ENCODE peak calls at places on chromosomes 11 and 22, in seven cellular contexts. One of them, this sample, is unnamed.
A peak's percentile ranks its signal among the peaks of the same experiment; 100 is the strongest.

GRCh38 chr11:129790131-129790530 is 25.5 kb upstream of the TMEM45B start:
- DNase-seq in progenitor cell of endocrine pancreas: no peak
- DNase-seq in uterus: no peak
- DNase-seq in stimulated activated CD4-positive, alpha-beta T cell treated with anti-CD3 and anti-CD28 coated beads, TNF-alpha, amount 100 ng/mL, for 24 hours: no peak
- DNase-seq in effector memory CD4-positive, alpha-beta T cell: no peak
- DNase-seq in stimulated activated naive B cell treated with anti-CD40 and anti-IgM and Interleukin-4, amounts not matched to agents 10 μg/mL and 1 μg/mL and 100 μg/mL, for 72 hours: no peak
- DNase-seq in mesenteric fat pad: no peak
- DNase-seq in this sample: no peak

GRCh38 chr11:128776088-128776433 is 82.2 kb downstream of the FLI1 start:
- DNase-seq in progenitor cell of endocrine pancreas: no peak
- DNase-seq in mesenteric fat pad: no peak
- DNase-seq in effector memory CD4-positive, alpha-beta T cell: peak; percentile 34
- DNase-seq in stimulated activated CD4-positive, alpha-beta T cell treated with anti-CD3 and anti-CD28 coated beads, TNF-alpha, amount 100 ng/mL, for 24 hours: peak; percentile 4
- DNase-seq in stimulated activated naive B cell treated with anti-CD40 and anti-IgM and Interleukin-4, amounts not matched to agents 10 μg/mL and 1 μg/mL and 100 μg/mL, for 72 hours: no peak
- DNase-seq in uterus: no peak
- DNase-seq in this sample: peak; percentile 18

GRCh38 chr22:42857845-42858481 is 890 bp upstream of the ARFGAP3 start:
- DNase-seq in mesenteric fat pad: no peak
- DNase-seq in stimulated activated CD4-positive, alpha-beta T cell treated with anti-CD3 and anti-CD28 coated beads, TNF-alpha, amount 100 ng/mL, for 24 hours: no peak
- DNase-seq in uterus: peak; percentile 42
- DNase-seq in effector memory CD4-positive, alpha-beta T cell: no peak
- DNase-seq in progenitor cell of endocrine pancreas: no peak
- DNase-seq in stimulated activated naive B cell treated with anti-CD40 and anti-IgM and Interleukin-4, amounts not matched to agents 10 μg/mL and 1 μg/mL and 100 μg/mL, for 72 hours: no peak
- DNase-seq in this sample: no peak

GRCh38 chr22:31173386-31174145 is 13.6 kb downstream of the RNF185 start:
- DNase-seq in progenitor cell of endocrine pancreas: no peak
- DNase-seq in uterus: no peak
- DNase-seq in effector memory CD4-positive, alpha-beta T cell: no peak
- DNase-seq in stimulated activated naive B cell treated with anti-CD40 and anti-IgM and Interleukin-4, amounts not matched to agents 10 μg/mL and 1 μg/mL and 100 μg/mL, for 72 hours: no peak
- DNase-seq in mesenteric fat pad: no peak
- DNase-seq in stimulated activated CD4-positive, alpha-beta T cell treated with anti-CD3 and anti-CD28 coated beads, TNF-alpha, amount 100 ng/mL, for 24 hours: no peak
- DNase-seq in this sample: no peak

GRCh38 chr11:49405743-49406142 is 197.3 kb upstream of the FOLH1 start:
- DNase-seq in mesenteric fat pad: no peak
- DNase-seq in stimulated activated CD4-positive, alpha-beta T cell treated with anti-CD3 and anti-CD28 coated beads, TNF-alpha, amount 100 ng/mL, for 24 hours: no peak
- DNase-seq in progenitor cell of endocrine pancreas: no peak
- DNase-seq in stimulated activated naive B cell treated with anti-CD40 and anti-IgM and Interleukin-4, amounts not matched to agents 10 μg/mL and 1 μg/mL and 100 μg/mL, for 72 hours: no peak
- DNase-seq in effector memory CD4-positive, alpha-beta T cell: no peak
- DNase-seq in uterus: no peak
- DNase-seq in this sample: no peak

GRCh38 chr11:128963744-128964340 is 21.2 kb upstream of the TP53AIP1 start:
- DNase-seq in mesenteric fat pad: no peak
- DNase-seq in stimulated activated CD4-positive, alpha-beta T cell treated with anti-CD3 and anti-CD28 coated beads, TNF-alpha, amount 100 ng/mL, for 24 hours: no peak
- DNase-seq in uterus: no peak
- DNase-seq in stimulated activated naive B cell treated with anti-CD40 and anti-IgM and Interleukin-4, amounts not matched to agents 10 μg/mL and 1 μg/mL and 100 μg/mL, for 72 hours: no peak
- DNase-seq in progenitor cell of endocrine pancreas: no peak
- DNase-seq in effector memory CD4-positive, alpha-beta T cell: no peak
- DNase-seq in this sample: no peak

GRCh38 chr11:110130642-110131238 is 37.5 kb downstream of the ZC3H12C start:
- DNase-seq in uterus: no peak
- DNase-seq in stimulated activated CD4-positive, alpha-beta T cell treated with anti-CD3 and anti-CD28 coated beads, TNF-alpha, amount 100 ng/mL, for 24 hours: no peak
- DNase-seq in stimulated activated naive B cell treated with anti-CD40 and anti-IgM and Interleukin-4, amounts not matched to agents 10 μg/mL and 1 μg/mL and 100 μg/mL, for 72 hours: no peak
- DNase-seq in mesenteric fat pad: no peak
- DNase-seq in progenitor cell of endocrine pancreas: peak; percentile 38
- DNase-seq in effector memory CD4-positive, alpha-beta T cell: no peak
- DNase-seq in this sample: no peak

GRCh38 chr22:36252754-36253522 is at the start of gene APOL1:
- DNase-seq in effector memory CD4-positive, alpha-beta T cell: peak; percentile 34
- DNase-seq in stimulated activated CD4-positive, alpha-beta T cell treated with anti-CD3 and anti-CD28 coated beads, TNF-alpha, amount 100 ng/mL, for 24 hours: no peak
- DNase-seq in stimulated activated naive B cell treated with anti-CD40 and anti-IgM and Interleukin-4, amounts not matched to agents 10 μg/mL and 1 μg/mL and 100 μg/mL, for 72 hours: peak; percentile 32
- DNase-seq in mesenteric fat pad: no peak
- DNase-seq in progenitor cell of endocrine pancreas: no peak
- DNase-seq in uterus: peak; percentile 78
- DNase-seq in this sample: peak; percentile 56

GRCh38 chr22:27312567-27313507 is 488.7 kb downstream of the MN1 start:
- DNase-seq in effector memory CD4-positive, alpha-beta T cell: no peak
- DNase-seq in mesenteric fat pad: no peak
- DNase-seq in stimulated activated CD4-positive, alpha-beta T cell treated with anti-CD3 and anti-CD28 coated beads, TNF-alpha, amount 100 ng/mL, for 24 hours: no peak
- DNase-seq in progenitor cell of endocrine pancreas: no peak
- DNase-seq in uterus: no peak
- DNase-seq in stimulated activated naive B cell treated with anti-CD40 and anti-IgM and Interleukin-4, amounts not matched to agents 10 μg/mL and 1 μg/mL and 100 μg/mL, for 72 hours: no peak
- DNase-seq in this sample: no peak

GRCh38 chr11:4605057-4605456 is 3.0 kb downstream of the TRIM68 start:
- DNase-seq in stimulated activated naive B cell treated with anti-CD40 and anti-IgM and Interleukin-4, amounts not matched to agents 10 μg/mL and 1 μg/mL and 100 μg/mL, for 72 hours: no peak
- DNase-seq in effector memory CD4-positive, alpha-beta T cell: no peak
- DNase-seq in stimulated activated CD4-positive, alpha-beta T cell treated with anti-CD3 and anti-CD28 coated beads, TNF-alpha, amount 100 ng/mL, for 24 hours: no peak
- DNase-seq in uterus: no peak
- DNase-seq in mesenteric fat pad: no peak
- DNase-seq in progenitor cell of endocrine pancreas: no peak
- DNase-seq in this sample: no peak

GRCh38 chr11:8338138-8338537 is 74.5 kb upstream of the LMO1 start:
- DNase-seq in effector memory CD4-positive, alpha-beta T cell: no peak
- DNase-seq in stimulated activated naive B cell treated with anti-CD40 and anti-IgM and Interleukin-4, amounts not matched to agents 10 μg/mL and 1 μg/mL and 100 μg/mL, for 72 hours: no peak
- DNase-seq in stimulated activated CD4-positive, alpha-beta T cell treated with anti-CD3 and anti-CD28 coated beads, TNF-alpha, amount 100 ng/mL, for 24 hours: no peak
- DNase-seq in progenitor cell of endocrine pancreas: peak; percentile 39
- DNase-seq in mesenteric fat pad: no peak
- DNase-seq in uterus: no peak
- DNase-seq in this sample: no peak

GRCh38 chr11:71499546-71499945 is 27.5 kb upstream of the KRTAP5-7 start:
- DNase-seq in stimulated activated naive B cell treated with anti-CD40 and anti-IgM and Interleukin-4, amounts not matched to agents 10 μg/mL and 1 μg/mL and 100 μg/mL, for 72 hours: no peak
- DNase-seq in uterus: no peak
- DNase-seq in mesenteric fat pad: peak; percentile 59
- DNase-seq in progenitor cell of endocrine pancreas: peak; percentile 1
- DNase-seq in stimulated activated CD4-positive, alpha-beta T cell treated with anti-CD3 and anti-CD28 coated beads, TNF-alpha, amount 100 ng/mL, for 24 hours: no peak
- DNase-seq in effector memory CD4-positive, alpha-beta T cell: no peak
- DNase-seq in this sample: no peak

GRCh38 chr11:76629853-76630599 is 40.5 kb downstream of the LRRC32 start:
- DNase-seq in effector memory CD4-positive, alpha-beta T cell: no peak
- DNase-seq in mesenteric fat pad: peak; percentile 92
- DNase-seq in uterus: peak; percentile 82
- DNase-seq in stimulated activated CD4-positive, alpha-beta T cell treated with anti-CD3 and anti-CD28 coated beads, TNF-alpha, amount 100 ng/mL, for 24 hours: no peak
- DNase-seq in stimulated activated naive B cell treated with anti-CD40 and anti-IgM and Interleukin-4, amounts not matched to agents 10 μg/mL and 1 μg/mL and 100 μg/mL, for 72 hours: peak; percentile 65
- DNase-seq in progenitor cell of endocrine pancreas: no peak
- DNase-seq in this sample: no peak

GRCh38 chr22:46171940-46172339 is 21.6 kb downstream of the PPARA start:
- DNase-seq in progenitor cell of endocrine pancreas: no peak
- DNase-seq in mesenteric fat pad: no peak
- DNase-seq in stimulated activated CD4-positive, alpha-beta T cell treated with anti-CD3 and anti-CD28 coated beads, TNF-alpha, amount 100 ng/mL, for 24 hours: no peak
- DNase-seq in effector memory CD4-positive, alpha-beta T cell: no peak
- DNase-seq in uterus: no peak
- DNase-seq in stimulated activated naive B cell treated with anti-CD40 and anti-IgM and Interleukin-4, amounts not matched to agents 10 μg/mL and 1 μg/mL and 100 μg/mL, for 72 hours: no peak
- DNase-seq in this sample: no peak

GRCh38 chr11:127528297-127528696 is 527.7 kb upstream of the KIRREL3 start:
- DNase-seq in effector memory CD4-positive, alpha-beta T cell: no peak
- DNase-seq in stimulated activated CD4-positive, alpha-beta T cell treated with anti-CD3 and anti-CD28 coated beads, TNF-alpha, amount 100 ng/mL, for 24 hours: no peak
- DNase-seq in mesenteric fat pad: no peak
- DNase-seq in stimulated activated naive B cell treated with anti-CD40 and anti-IgM and Interleukin-4, amounts not matched to agents 10 μg/mL and 1 μg/mL and 100 μg/mL, for 72 hours: no peak
- DNase-seq in uterus: no peak
- DNase-seq in progenitor cell of endocrine pancreas: no peak
- DNase-seq in this sample: no peak

GRCh38 chr11:29518389-29519174 is 498.2 kb downstream of the KCNA4 start:
- DNase-seq in mesenteric fat pad: no peak
- DNase-seq in uterus: no peak
- DNase-seq in effector memory CD4-positive, alpha-beta T cell: no peak
- DNase-seq in stimulated activated naive B cell treated with anti-CD40 and anti-IgM and Interleukin-4, amounts not matched to agents 10 μg/mL and 1 μg/mL and 100 μg/mL, for 72 hours: peak; percentile 6
- DNase-seq in progenitor cell of endocrine pancreas: no peak
- DNase-seq in stimulated activated CD4-positive, alpha-beta T cell treated with anti-CD3 and anti-CD28 coated beads, TNF-alpha, amount 100 ng/mL, for 24 hours: no peak
- DNase-seq in this sample: no peak

GRCh38 chr11:69480547-69481392 is 693 bp upstream of the LINC01488 start:
- DNase-seq in progenitor cell of endocrine pancreas: no peak
- DNase-seq in uterus: no peak
- DNase-seq in stimulated activated CD4-positive, alpha-beta T cell treated with anti-CD3 and anti-CD28 coated beads, TNF-alpha, amount 100 ng/mL, for 24 hours: no peak
- DNase-seq in stimulated activated naive B cell treated with anti-CD40 and anti-IgM and Interleukin-4, amounts not matched to agents 10 μg/mL and 1 μg/mL and 100 μg/mL, for 72 hours: no peak
- DNase-seq in effector memory CD4-positive, alpha-beta T cell: no peak
- DNase-seq in mesenteric fat pad: no peak
- DNase-seq in this sample: no peak

GRCh38 chr11:34644669-34645406 is 23.9 kb downstream of the EHF start:
- DNase-seq in effector memory CD4-positive, alpha-beta T cell: no peak
- DNase-seq in stimulated activated CD4-positive, alpha-beta T cell treated with anti-CD3 and anti-CD28 coated beads, TNF-alpha, amount 100 ng/mL, for 24 hours: no peak
- DNase-seq in progenitor cell of endocrine pancreas: no peak
- DNase-seq in stimulated activated naive B cell treated with anti-CD40 and anti-IgM and Interleukin-4, amounts not matched to agents 10 μg/mL and 1 μg/mL and 100 μg/mL, for 72 hours: no peak
- DNase-seq in mesenteric fat pad: no peak
- DNase-seq in uterus: no peak
- DNase-seq in this sample: no peak

GRCh38 chr11:76041208-76041607 is 165.1 kb downstream of the WNT11 start:
- DNase-seq in mesenteric fat pad: no peak
- DNase-seq in uterus: no peak
- DNase-seq in effector memory CD4-positive, alpha-beta T cell: no peak
- DNase-seq in stimulated activated naive B cell treated with anti-CD40 and anti-IgM and Interleukin-4, amounts not matched to agents 10 μg/mL and 1 μg/mL and 100 μg/mL, for 72 hours: no peak
- DNase-seq in progenitor cell of endocrine pancreas: no peak
- DNase-seq in stimulated activated CD4-positive, alpha-beta T cell treated with anti-CD3 and anti-CD28 coated beads, TNF-alpha, amount 100 ng/mL, for 24 hours: no peak
- DNase-seq in this sample: no peak

GRCh38 chr11:34311126-34311525 is 46.7 kb downstream of the ABTB2 start:
- DNase-seq in mesenteric fat pad: no peak
- DNase-seq in stimulated activated CD4-positive, alpha-beta T cell treated with anti-CD3 and anti-CD28 coated beads, TNF-alpha, amount 100 ng/mL, for 24 hours: no peak
- DNase-seq in effector memory CD4-positive, alpha-beta T cell: no peak
- DNase-seq in stimulated activated naive B cell treated with anti-CD40 and anti-IgM and Interleukin-4, amounts not matched to agents 10 μg/mL and 1 μg/mL and 100 μg/mL, for 72 hours: no peak
- DNase-seq in uterus: no peak
- DNase-seq in progenitor cell of endocrine pancreas: no peak
- DNase-seq in this sample: no peak

GRCh38 chr22:10741210-10741609 is 4786.8 kb upstream of the OR11H1 start:
- DNase-seq in progenitor cell of endocrine pancreas: no peak
- DNase-seq in effector memory CD4-positive, alpha-beta T cell: no peak
- DNase-seq in mesenteric fat pad: no peak
- DNase-seq in stimulated activated naive B cell treated with anti-CD40 and anti-IgM and Interleukin-4, amounts not matched to agents 10 μg/mL and 1 μg/mL and 100 μg/mL, for 72 hours: no peak
- DNase-seq in uterus: no peak
- DNase-seq in stimulated activated CD4-positive, alpha-beta T cell treated with anti-CD3 and anti-CD28 coated beads, TNF-alpha, amount 100 ng/mL, for 24 hours: no peak
- DNase-seq in this sample: no peak

GRCh38 chr22:26885441-26886261 is 228.3 kb downstream of the MIAT start:
- DNase-seq in uterus: no peak
- DNase-seq in progenitor cell of endocrine pancreas: no peak
- DNase-seq in effector memory CD4-positive, alpha-beta T cell: no peak
- DNase-seq in mesenteric fat pad: no peak
- DNase-seq in stimulated activated CD4-positive, alpha-beta T cell treated with anti-CD3 and anti-CD28 coated beads, TNF-alpha, amount 100 ng/mL, for 24 hours: no peak
- DNase-seq in stimulated activated naive B cell treated with anti-CD40 and anti-IgM and Interleukin-4, amounts not matched to agents 10 μg/mL and 1 μg/mL and 100 μg/mL, for 72 hours: no peak
- DNase-seq in this sample: no peak

GRCh38 chr11:130599073-130599654 is 150.7 kb downstream of the ADAMTS15 start:
- DNase-seq in mesenteric fat pad: no peak
- DNase-seq in effector memory CD4-positive, alpha-beta T cell: no peak
- DNase-seq in uterus: peak; percentile 48
- DNase-seq in progenitor cell of endocrine pancreas: no peak
- DNase-seq in stimulated activated naive B cell treated with anti-CD40 and anti-IgM and Interleukin-4, amounts not matched to agents 10 μg/mL and 1 μg/mL and 100 μg/mL, for 72 hours: no peak
- DNase-seq in stimulated activated CD4-positive, alpha-beta T cell treated with anti-CD3 and anti-CD28 coated beads, TNF-alpha, amount 100 ng/mL, for 24 hours: no peak
- DNase-seq in this sample: no peak

GRCh38 chr22:42077486-42078125 is 1.9 kb upstream of the SMDT1 start:
- DNase-seq in progenitor cell of endocrine pancreas: no peak
- DNase-seq in effector memory CD4-positive, alpha-beta T cell: no peak
- DNase-seq in mesenteric fat pad: peak; percentile 86
- DNase-seq in uterus: no peak
- DNase-seq in stimulated activated naive B cell treated with anti-CD40 and anti-IgM and Interleukin-4, amounts not matched to agents 10 μg/mL and 1 μg/mL and 100 μg/mL, for 72 hours: no peak
- DNase-seq in stimulated activated CD4-positive, alpha-beta T cell treated with anti-CD3 and anti-CD28 coated beads, TNF-alpha, amount 100 ng/mL, for 24 hours: no peak
- DNase-seq in this sample: no peak

GRCh38 chr11:97514446-97514845 is 1124.6 kb downstream of the JRKL start:
- DNase-seq in stimulated activated CD4-positive, alpha-beta T cell treated with anti-CD3 and anti-CD28 coated beads, TNF-alpha, amount 100 ng/mL, for 24 hours: no peak
- DNase-seq in progenitor cell of endocrine pancreas: no peak
- DNase-seq in mesenteric fat pad: no peak
- DNase-seq in stimulated activated naive B cell treated with anti-CD40 and anti-IgM and Interleukin-4, amounts not matched to agents 10 μg/mL and 1 μg/mL and 100 μg/mL, for 72 hours: no peak
- DNase-seq in effector memory CD4-positive, alpha-beta T cell: no peak
- DNase-seq in uterus: no peak
- DNase-seq in this sample: no peak

GRCh38 chr11:119643878-119644225 is 85.1 kb downstream of the NECTIN1 start:
- DNase-seq in progenitor cell of endocrine pancreas: no peak
- DNase-seq in stimulated activated naive B cell treated with anti-CD40 and anti-IgM and Interleukin-4, amounts not matched to agents 10 μg/mL and 1 μg/mL and 100 μg/mL, for 72 hours: no peak
- DNase-seq in uterus: no peak
- DNase-seq in mesenteric fat pad: no peak
- DNase-seq in effector memory CD4-positive, alpha-beta T cell: no peak
- DNase-seq in stimulated activated CD4-positive, alpha-beta T cell treated with anti-CD3 and anti-CD28 coated beads, TNF-alpha, amount 100 ng/mL, for 24 hours: no peak
- DNase-seq in this sample: no peak

GRCh38 chr11:2178906-2179494 is 7.4 kb upstream of the TH start:
- DNase-seq in stimulated activated naive B cell treated with anti-CD40 and anti-IgM and Interleukin-4, amounts not matched to agents 10 μg/mL and 1 μg/mL and 100 μg/mL, for 72 hours: no peak
- DNase-seq in uterus: no peak
- DNase-seq in progenitor cell of endocrine pancreas: no peak
- DNase-seq in stimulated activated CD4-positive, alpha-beta T cell treated with anti-CD3 and anti-CD28 coated beads, TNF-alpha, amount 100 ng/mL, for 24 hours: no peak
- DNase-seq in mesenteric fat pad: no peak
- DNase-seq in effector memory CD4-positive, alpha-beta T cell: no peak
- DNase-seq in this sample: no peak

GRCh38 chr22:19844423-19845368 is 10.0 kb downstream of the GNB1L start:
- DNase-seq in uterus: peak; percentile 68
- DNase-seq in mesenteric fat pad: no peak
- DNase-seq in effector memory CD4-positive, alpha-beta T cell: no peak
- DNase-seq in stimulated activated naive B cell treated with anti-CD40 and anti-IgM and Interleukin-4, amounts not matched to agents 10 μg/mL and 1 μg/mL and 100 μg/mL, for 72 hours: no peak
- DNase-seq in progenitor cell of endocrine pancreas: no peak
- DNase-seq in stimulated activated CD4-positive, alpha-beta T cell treated with anti-CD3 and anti-CD28 coated beads, TNF-alpha, amount 100 ng/mL, for 24 hours: no peak
- DNase-seq in this sample: peak; percentile 21

GRCh38 chr11:112886707-112887370 is 74.4 kb upstream of the NCAM1 start:
- DNase-seq in mesenteric fat pad: no peak
- DNase-seq in stimulated activated CD4-positive, alpha-beta T cell treated with anti-CD3 and anti-CD28 coated beads, TNF-alpha, amount 100 ng/mL, for 24 hours: no peak
- DNase-seq in uterus: no peak
- DNase-seq in stimulated activated naive B cell treated with anti-CD40 and anti-IgM and Interleukin-4, amounts not matched to agents 10 μg/mL and 1 μg/mL and 100 μg/mL, for 72 hours: no peak
- DNase-seq in progenitor cell of endocrine pancreas: no peak
- DNase-seq in effector memory CD4-positive, alpha-beta T cell: no peak
- DNase-seq in this sample: no peak

GRCh38 chr11:44464741-44465140 is 100.7 kb upstream of the CD82 start:
- DNase-seq in uterus: no peak
- DNase-seq in progenitor cell of endocrine pancreas: no peak
- DNase-seq in mesenteric fat pad: no peak
- DNase-seq in effector memory CD4-positive, alpha-beta T cell: no peak
- DNase-seq in stimulated activated naive B cell treated with anti-CD40 and anti-IgM and Interleukin-4, amounts not matched to agents 10 μg/mL and 1 μg/mL and 100 μg/mL, for 72 hours: no peak
- DNase-seq in stimulated activated CD4-positive, alpha-beta T cell treated with anti-CD3 and anti-CD28 coated beads, TNF-alpha, amount 100 ng/mL, for 24 hours: no peak
- DNase-seq in this sample: no peak

GRCh38 chr11:30889116-30889765 is 303.1 kb upstream of the MPPED2 start:
- DNase-seq in stimulated activated CD4-positive, alpha-beta T cell treated with anti-CD3 and anti-CD28 coated beads, TNF-alpha, amount 100 ng/mL, for 24 hours: no peak
- DNase-seq in mesenteric fat pad: no peak
- DNase-seq in progenitor cell of endocrine pancreas: no peak
- DNase-seq in effector memory CD4-positive, alpha-beta T cell: no peak
- DNase-seq in stimulated activated naive B cell treated with anti-CD40 and anti-IgM and Interleukin-4, amounts not matched to agents 10 μg/mL and 1 μg/mL and 100 μg/mL, for 72 hours: no peak
- DNase-seq in uterus: no peak
- DNase-seq in this sample: no peak

GRCh38 chr22:48745842-48746788 is 1081.6 kb downstream of the BRD1 start:
- DNase-seq in progenitor cell of endocrine pancreas: peak; percentile 6
- DNase-seq in stimulated activated naive B cell treated with anti-CD40 and anti-IgM and Interleukin-4, amounts not matched to agents 10 μg/mL and 1 μg/mL and 100 μg/mL, for 72 hours: no peak
- DNase-seq in uterus: no peak
- DNase-seq in mesenteric fat pad: peak; percentile 82
- DNase-seq in stimulated activated CD4-positive, alpha-beta T cell treated with anti-CD3 and anti-CD28 coated beads, TNF-alpha, amount 100 ng/mL, for 24 hours: no peak
- DNase-seq in effector memory CD4-positive, alpha-beta T cell: no peak
- DNase-seq in this sample: no peak

GRCh38 chr11:2450321-2451041 is 5.7 kb downstream of the KCNQ1 start:
- DNase-seq in mesenteric fat pad: no peak
- DNase-seq in effector memory CD4-positive, alpha-beta T cell: no peak
- DNase-seq in progenitor cell of endocrine pancreas: no peak
- DNase-seq in stimulated activated naive B cell treated with anti-CD40 and anti-IgM and Interleukin-4, amounts not matched to agents 10 μg/mL and 1 μg/mL and 100 μg/mL, for 72 hours: no peak
- DNase-seq in stimulated activated CD4-positive, alpha-beta T cell treated with anti-CD3 and anti-CD28 coated beads, TNF-alpha, amount 100 ng/mL, for 24 hours: no peak
- DNase-seq in uterus: no peak
- DNase-seq in this sample: no peak

GRCh38 chr11:35250631-35251030 is 111.7 kb downstream of the CD44 start:
- DNase-seq in progenitor cell of endocrine pancreas: no peak
- DNase-seq in uterus: no peak
- DNase-seq in effector memory CD4-positive, alpha-beta T cell: no peak
- DNase-seq in stimulated activated naive B cell treated with anti-CD40 and anti-IgM and Interleukin-4, amounts not matched to agents 10 μg/mL and 1 μg/mL and 100 μg/mL, for 72 hours: no peak
- DNase-seq in stimulated activated CD4-positive, alpha-beta T cell treated with anti-CD3 and anti-CD28 coated beads, TNF-alpha, amount 100 ng/mL, for 24 hours: no peak
- DNase-seq in mesenteric fat pad: no peak
- DNase-seq in this sample: no peak

This sample was measured in central memory CD4-positive, alpha-beta T cell.